ENCODE peak calls at places on chromosomes 2 and 18, in eight cellular contexts. J, X, N, K, D, G, H and Q are unnamed samples.

GRCh38 chr2:88735853-88736252 is 44.4 kb downstream of the RPIA start:
- DNase-seq in J (no peak), N (no peak), D (no peak), X (no peak), G (no peak), K (no peak), H (peak), Q (no peak)

GRCh38 chr2:37344453-37345361 is at the start of gene QPCT:
- DNase-seq in X (no peak), D (peak), H (peak), N (peak), J (peak), G (peak), K (no peak), Q (peak)

GRCh38 chr2:46715541-46715940 is 200.1 kb downstream of the MCFD2 start:
- DNase-seq in X (no peak), G (no peak), D (no peak), N (no peak), J (no peak), H (no peak), K (no peak), Q (no peak)

GRCh38 chr2:152715854-152716428 is 1.3 kb downstream of the PRPF40A start:
- DNase-seq in X (peak), G (no peak), D (peak), H (peak), N (no peak), K (peak), J (no peak), Q (no peak)

GRCh38 chr2:143530753-143531152 is 401.5 kb downstream of the ARHGAP15 start:
- DNase-seq in N (no peak), D (no peak), H (no peak), K (no peak), G (no peak), J (no peak), X (no peak), Q (no peak)

GRCh38 chr2:48529189-48529588 is 765 bp upstream of the STON1 start:
- DNase-seq in G (no peak), D (no peak), K (no peak), X (peak), H (no peak), N (no peak), J (no peak), Q (no peak)

GRCh38 chr2:195280024-195280423 is 377.0 kb upstream of the SLC39A10 start:
- DNase-seq in J (no peak), N (no peak), K (no peak), G (no peak), D (no peak), H (peak), X (no peak), Q (no peak)

GRCh38 chr2:128520787-128521186 is 202.1 kb upstream of the HS6ST1 start:
- DNase-seq in J (no peak), N (no peak), D (no peak), G (peak), K (no peak), X (no peak), H (no peak), Q (peak)

GRCh38 chr2:157899125-157899839 is 23.2 kb upstream of the ACVR1 start:
- DNase-seq in J (no peak), X (no peak), H (no peak), G (peak), N (no peak), D (no peak), K (no peak), Q (peak)

GRCh38 chr2:143734507-143734906 is 605.3 kb downstream of the ARHGAP15 start:
- DNase-seq in D (no peak), G (no peak), X (no peak), J (no peak), H (no peak), N (no peak), K (no peak), Q (no peak)

GRCh38 chr2:54722641-54723299 is 692 bp upstream of the EML6 start:
- DNase-seq in K (no peak), G (peak), X (no peak), D (peak), N (no peak), H (peak), J (no peak), Q (no peak)

GRCh38 chr2:222532315-222532714 is 108.0 kb downstream of the SGPP2 start:
- DNase-seq in J (no peak), H (no peak), D (no peak), K (no peak), X (no peak), G (no peak), N (no peak), Q (no peak)

GRCh38 chr2:201971516-201972228 is 62.0 kb upstream of the FZD7 start:
- DNase-seq in G (no peak), N (no peak), X (no peak), J (no peak), K (no peak), D (no peak), H (peak), Q (no peak)

GRCh38 chr2:139317259-139317658 is 537.1 kb upstream of the NXPH2 start:
- DNase-seq in X (no peak), H (no peak), G (no peak), D (no peak), J (no peak), N (no peak), K (no peak), Q (no peak)

GRCh38 chr2:3611136-3611535 is 16.2 kb downstream of the COLEC11 start:
- DNase-seq in G (peak), N (no peak), K (no peak), J (no peak), X (no peak), D (no peak), H (no peak), Q (no peak)

GRCh38 chr2:30486655-30487054 is 39.6 kb downstream of the LCLAT1 start:
- DNase-seq in N (no peak), G (no peak), D (no peak), K (no peak), J (no peak), X (no peak), H (no peak), Q (no peak)

GRCh38 chr2:208040199-208041171 is 15.2 kb upstream of the PLEKHM3 start:
- DNase-seq in K (peak), X (peak), N (peak), H (peak), J (peak), D (peak), G (peak), Q (peak)

DNA sequence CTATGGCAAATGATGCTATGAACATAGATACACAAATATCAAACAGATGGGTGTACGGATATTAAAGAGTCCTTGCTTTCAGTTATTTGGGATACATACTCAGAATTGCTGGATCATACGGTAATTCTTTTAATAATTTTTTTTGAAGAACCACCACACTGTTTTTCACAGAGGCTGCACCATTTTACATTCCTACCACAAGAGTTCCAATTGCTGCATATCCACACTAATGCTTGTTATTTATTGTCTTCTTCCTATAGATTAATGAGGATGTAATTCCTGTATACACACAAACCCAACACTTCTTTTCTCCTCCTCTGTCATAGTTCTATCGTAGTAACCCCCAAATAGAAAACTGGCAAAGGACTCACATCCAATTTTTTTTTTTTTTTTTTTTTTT is 21.7 kb downstream of the CD302 start:
- DNase-seq in J (no peak), N (no peak), H (no peak), X (no peak), G (no peak), K (no peak), D (no peak), Q (no peak)
- TF ChIP-seq CTCF in J (no peak), N (no peak), H (peak), X (no peak), G (no peak), K (no peak), D (peak), Q (no peak)

GRCh38 chr2:168687314-168687713 is 115.1 kb upstream of the NOSTRIN start:
- DNase-seq in N (no peak), H (peak), G (no peak), K (no peak), J (no peak), X (peak), D (peak), Q (no peak)
- TF ChIP-seq CTCF in N (peak), H (peak), G (peak), K (peak), J (no peak), X (no peak), D (peak), Q (no peak)

DNA sequence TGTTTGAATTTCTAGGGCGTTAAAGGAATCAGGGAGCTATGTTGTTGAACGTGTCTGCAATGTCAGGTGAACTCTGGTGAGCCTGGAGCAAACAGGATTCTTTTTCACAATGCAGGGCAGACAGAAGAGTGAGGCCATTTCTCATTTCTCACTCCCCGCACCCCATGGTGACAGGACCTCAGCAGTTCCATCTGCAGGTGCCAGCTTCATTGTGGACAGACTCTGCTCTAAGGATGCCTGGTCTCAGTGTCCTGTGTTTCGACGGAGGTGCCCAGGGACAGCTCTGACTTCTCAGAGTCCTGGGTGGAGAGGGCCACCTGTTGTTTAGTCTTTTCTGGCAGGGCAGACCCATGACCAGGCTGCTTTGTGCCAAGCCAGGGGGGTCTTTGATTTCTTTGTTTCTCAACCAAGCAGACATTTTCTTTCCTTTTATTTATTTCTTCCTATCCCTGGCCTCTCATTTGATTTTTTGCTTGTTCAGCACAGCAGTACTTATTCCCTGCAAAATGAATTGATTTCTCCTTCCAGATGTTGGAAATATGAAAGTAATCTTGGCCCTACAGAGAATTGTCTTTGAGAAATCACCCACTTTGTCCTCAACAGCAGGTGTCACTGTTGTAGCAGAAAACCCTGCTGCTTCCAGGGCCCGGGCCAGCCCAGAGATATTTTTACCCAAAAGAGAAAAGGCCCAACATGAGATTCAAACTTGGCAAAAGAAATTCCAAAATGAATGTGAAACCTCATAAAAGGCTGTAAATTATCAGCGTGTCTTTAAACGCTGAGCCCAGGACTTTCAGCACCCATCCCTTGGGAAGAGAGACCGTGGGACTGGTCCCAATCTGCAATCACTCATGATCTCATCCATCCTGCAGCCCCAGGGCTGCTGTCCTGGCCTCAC is 201.6 kb downstream of the RNF144A start:
- DNase-seq in N (no peak), G (peak), D (peak), H (peak), X (peak), K (no peak), J (no peak), Q (peak)
- TF ChIP-seq CTCF in N (peak), G (peak), D (peak), H (peak), X (peak), K (peak), J (peak), Q (peak)

GRCh38 chr18:22813648-22814328 is 119.3 kb upstream of the RBBP8 start:
- DNase-seq in H (peak), G (peak), J (no peak), X (peak), D (peak), N (no peak), K (peak), Q (peak)
- TF ChIP-seq CTCF in H (peak), G (peak), J (peak), X (peak), D (peak), N (peak), K (peak), Q (peak)

DNA sequence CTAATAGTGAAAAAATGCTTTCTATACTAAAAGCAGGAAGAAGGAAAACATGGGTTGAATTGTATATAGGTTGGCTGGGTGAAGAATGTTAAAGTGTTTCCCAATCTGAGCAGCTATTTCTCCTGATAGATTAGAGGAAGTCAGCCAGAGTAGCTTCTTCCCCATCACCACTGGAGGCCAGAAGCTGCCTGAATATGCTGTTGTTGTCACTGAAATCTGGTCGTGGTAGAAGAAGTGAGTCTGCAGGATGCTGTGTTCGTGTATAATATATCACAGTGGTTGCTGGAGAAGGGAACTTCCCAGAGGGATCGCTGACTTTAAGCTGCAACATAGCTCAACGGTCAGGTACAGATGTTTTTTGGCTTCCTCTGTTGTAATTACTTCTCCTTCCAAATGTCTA is 247.5 kb upstream of the LRATD1 start:
- DNase-seq in G (no peak), K (no peak), J (no peak), D (no peak), H (peak), X (no peak), N (no peak), Q (no peak)
- TF ChIP-seq CTCF in G (no peak), K (no peak), J (no peak), D (no peak), H (peak), X (no peak), N (no peak), Q (no peak)

DNA sequence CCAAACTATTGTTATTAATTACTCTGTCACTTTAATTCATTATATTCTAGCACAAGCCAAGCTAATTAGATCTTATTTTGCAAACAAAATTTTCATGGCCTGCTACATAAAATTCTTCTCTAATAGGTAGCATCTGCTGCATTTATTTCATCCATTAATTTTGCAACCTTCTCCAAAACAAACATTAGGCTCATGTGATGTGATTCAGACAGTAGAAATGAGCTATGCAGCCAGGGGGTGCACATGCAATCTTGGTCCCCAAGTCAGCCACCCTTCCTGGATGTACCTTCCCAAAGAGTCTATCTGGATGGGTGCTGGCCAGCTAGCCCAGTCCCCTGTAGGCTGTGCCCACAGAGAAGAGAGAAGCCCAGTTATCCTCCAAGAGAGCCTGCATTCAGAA is 242.1 kb upstream of the OSR1 start:
- DNase-seq in D (no peak), J (no peak), K (no peak), H (peak), G (no peak), X (no peak), N (no peak), Q (no peak)
- TF ChIP-seq CTCF in D (peak), J (no peak), K (no peak), H (peak), G (no peak), X (no peak), N (no peak), Q (no peak)

DNA sequence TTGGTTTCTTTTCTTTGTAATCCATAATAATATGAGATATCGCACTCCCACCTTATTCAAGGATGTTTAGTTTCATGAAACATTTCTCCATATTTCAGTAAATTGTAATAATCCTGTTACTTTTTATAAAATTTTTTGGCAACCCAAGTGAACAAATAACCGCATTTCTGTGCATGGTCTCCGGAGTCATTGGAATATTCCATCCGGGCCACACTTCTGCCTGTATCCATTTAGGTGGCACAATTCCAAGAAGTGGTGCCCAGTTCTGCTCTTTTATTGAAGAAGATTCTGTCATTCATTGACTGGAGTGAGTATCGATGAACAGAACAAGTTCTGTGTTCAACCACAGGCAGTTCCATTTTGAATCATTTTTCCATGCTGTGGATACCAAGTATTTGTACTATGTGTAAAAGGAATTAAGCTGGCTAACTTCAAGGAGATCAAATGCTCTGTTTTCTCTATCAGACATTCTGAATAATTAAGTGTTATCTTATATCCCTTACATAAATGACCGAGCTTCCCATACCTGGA is 26.6 kb upstream of the ICOS start:
- DNase-seq in J (no peak), K (no peak), G (no peak), X (no peak), N (no peak), D (no peak), H (peak), Q (no peak)
- TF ChIP-seq CTCF in J (no peak), K (no peak), G (no peak), X (no peak), N (no peak), D (no peak), H (no peak), Q (no peak)

DNA sequence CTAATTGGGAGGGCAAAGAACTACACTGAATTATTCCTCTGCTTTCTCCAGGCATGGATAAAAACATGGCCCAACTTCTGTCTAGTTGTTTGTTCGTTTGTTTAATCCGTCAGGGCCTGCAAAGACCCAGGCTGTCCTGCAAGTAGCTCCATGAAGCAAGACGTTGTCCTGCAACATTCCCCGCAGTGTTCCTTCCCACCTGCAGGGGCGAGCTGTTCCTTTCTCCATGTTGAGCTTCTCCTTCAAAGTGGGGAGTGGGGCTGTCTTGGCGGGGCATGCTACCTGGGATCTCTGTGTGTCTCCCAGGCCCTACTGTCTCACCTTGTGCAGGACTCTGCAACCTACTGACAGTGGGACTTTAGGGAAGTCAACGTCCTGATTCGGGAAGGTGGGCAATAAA is 264.0 kb upstream of the SMIM21 start:
- DNase-seq in J (no peak), H (no peak), K (no peak), D (no peak), N (no peak), X (no peak), G (no peak), Q (no peak)
- TF ChIP-seq CTCF in J (no peak), H (no peak), K (no peak), D (no peak), N (no peak), X (peak), G (no peak), Q (no peak)

DNA sequence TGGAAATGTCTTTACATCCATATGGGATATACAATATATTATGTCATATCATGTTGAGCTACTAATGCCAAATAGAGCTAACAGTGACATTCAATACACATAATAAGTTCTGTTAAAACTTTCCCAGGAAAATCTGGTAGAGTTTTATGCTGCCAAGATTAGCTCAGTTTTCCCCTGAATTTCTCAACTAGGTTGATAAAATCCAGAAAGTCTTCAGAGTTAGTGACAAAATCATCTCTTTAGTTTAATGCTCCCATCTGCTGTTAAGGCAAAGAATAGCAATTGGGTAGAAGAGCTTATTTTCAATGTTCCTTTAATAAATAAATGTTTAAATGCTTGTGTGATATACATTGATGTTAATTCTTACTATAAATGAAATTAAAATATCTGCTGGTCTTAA is 10.0 kb downstream of the COL3A1 start:
- DNase-seq in H (peak), G (no peak), D (peak), X (no peak), N (no peak), K (no peak), J (no peak), Q (no peak)
- TF ChIP-seq CTCF in H (peak), G (peak), D (peak), X (no peak), N (peak), K (no peak), J (no peak), Q (no peak)